ENCODE peak calls at places on chromosome 12, in four cellular contexts. O, Y, K and V are unnamed samples.

GRCh38 chr12:78305808-78306207 is 475.1 kb downstream of the NAV3 start:
- DNase-seq in O (no peak), Y (no peak), K (no peak), V (no peak)

GRCh38 chr12:97167598-97167997 is 260.5 kb downstream of the NEDD1 start:
- DNase-seq in O (no peak), Y (no peak), K (no peak), V (no peak)

GRCh38 chr12:19129486-19130223 is at the start of gene PLEKHA5:
- DNase-seq in O (peak; percentile 86), Y (peak; percentile 86), K (no peak), V (peak; percentile 16)

GRCh38 chr12:101110856-101111255 is 99.2 kb downstream of the SLC5A8 start:
- DNase-seq in O (no peak), Y (no peak), K (no peak), V (no peak)

GRCh38 chr12:52650520-52651081 is 1.4 kb downstream of the KRT2 start:
- DNase-seq in O (no peak), Y (no peak), K (no peak), V (no peak)

GRCh38 chr12:46303039-46303666 is 34.3 kb upstream of the SLC38A1 start:
- DNase-seq in O (peak; percentile 57), Y (no peak), K (no peak), V (no peak)

GRCh38 chr12:3042394-3042793 is 34.8 kb upstream of the TSPAN9 start:
- DNase-seq in O (no peak), Y (no peak), K (no peak), V (no peak)

GRCh38 chr12:6923003-6923732 is 4.6 kb upstream of the ATN1 start:
- DNase-seq in O (no peak), Y (no peak), K (no peak), V (no peak)

GRCh38 chr12:107917912-107918800 is 143.7 kb downstream of the ASCL4 start:
- DNase-seq in O (peak; percentile 27), Y (no peak), K (peak; percentile 72), V (no peak)

GRCh38 chr12:49674318-49674985 is 32.8 kb downstream of the FMNL3 start:
- DNase-seq in O (no peak), Y (no peak), K (no peak), V (no peak)

GRCh38 chr12:49672351-49673181 is 34.6 kb downstream of the FMNL3 start:
- DNase-seq in O (no peak), Y (no peak), K (no peak), V (no peak)

GRCh38 chr12:49673446-49674317 is 33.5 kb downstream of the FMNL3 start:
- DNase-seq in O (peak; percentile 88), Y (peak; percentile 93), K (peak; percentile 95), V (no peak)

GRCh38 chr12:49667319-49668090 is 39.7 kb downstream of the FMNL3 start:
- DNase-seq in O (no peak), Y (no peak), K (no peak), V (no peak)

DNA sequence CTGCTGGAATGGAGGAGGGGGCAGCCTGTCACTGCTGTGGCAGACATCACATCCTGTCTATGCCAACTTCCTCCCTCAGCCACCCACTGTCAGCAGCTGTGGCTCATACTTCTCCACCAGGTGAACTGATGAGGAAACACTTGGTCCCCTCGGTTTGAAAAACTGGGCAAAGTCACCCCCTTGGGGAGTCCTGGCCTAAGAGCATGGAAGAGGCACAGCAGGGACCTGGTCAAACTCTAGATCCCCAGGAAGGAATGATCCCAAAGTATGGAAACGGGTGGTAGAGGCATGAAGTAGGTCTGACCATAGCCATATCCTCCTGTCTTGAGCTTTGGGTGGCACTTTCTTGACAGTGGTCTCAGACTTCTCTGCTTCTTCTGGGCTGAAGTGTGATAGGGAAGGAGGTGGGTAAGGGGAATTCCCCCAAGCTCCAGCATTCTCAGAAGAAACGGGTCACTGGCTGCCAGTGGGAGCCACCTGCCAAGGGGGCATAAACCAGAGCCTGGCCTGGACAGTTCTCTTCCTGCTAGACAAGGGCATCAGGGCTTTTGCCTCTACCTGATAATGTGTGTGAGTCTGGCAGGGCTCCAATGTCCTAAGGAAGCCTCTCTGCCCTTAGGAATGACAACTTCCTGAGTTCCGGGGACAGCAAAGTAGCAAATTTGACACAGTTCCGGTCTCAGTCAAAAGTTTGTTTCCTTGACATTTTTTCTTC is 36.0 kb downstream of the FMNL3 start:
- DNase-seq in O (no peak), Y (no peak), K (no peak), V (no peak)
- TF ChIP-seq POLR2AphosphoS5 in O (no peak), Y (no peak), K (peak; percentile 8), V (no peak)

DNA sequence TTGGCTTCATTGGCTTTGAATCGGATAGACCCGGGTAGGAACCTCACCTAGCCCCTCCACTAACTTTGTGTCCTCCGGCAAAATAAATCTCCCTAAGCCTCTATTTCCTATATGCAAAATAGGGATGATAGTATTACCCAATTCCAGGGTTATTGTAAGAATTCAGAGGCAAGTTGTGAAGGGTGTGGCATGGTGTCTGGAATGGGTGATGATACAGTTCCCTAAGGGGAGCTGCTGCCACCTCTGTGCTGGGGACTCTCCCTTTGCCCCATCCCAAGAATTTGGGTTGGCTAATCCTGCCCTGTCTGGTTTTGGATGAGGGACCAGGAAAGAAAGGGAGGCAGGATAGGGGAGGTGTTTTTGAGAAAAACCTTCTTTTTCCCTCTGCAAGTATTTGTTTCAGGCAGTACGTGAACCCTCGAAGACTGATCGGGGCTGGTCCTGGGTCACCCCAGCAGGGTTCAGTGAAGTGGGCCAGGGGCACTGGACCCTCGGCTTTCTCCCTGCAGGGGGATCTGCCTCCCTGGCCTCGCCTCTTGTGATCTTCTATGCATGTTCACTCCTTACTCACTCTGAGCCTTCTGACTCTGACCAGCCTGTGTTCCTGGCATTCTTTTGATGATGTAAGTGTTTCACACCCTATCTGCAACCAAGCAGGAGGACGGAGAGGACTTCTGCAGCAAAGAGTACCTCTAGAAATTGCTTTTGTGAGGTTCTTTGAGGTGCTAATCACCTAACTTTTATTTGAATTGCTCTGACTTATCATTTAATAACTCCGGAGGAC is 60.8 kb downstream of the RASSF3 start:
- DNase-seq in O (no peak), Y (no peak), K (no peak), V (no peak)
- TF ChIP-seq POLR2A in O (no peak), Y (no peak), K (no peak), V (no peak)

GRCh38 chr12:111430418-111431353 is 25.0 kb downstream of the SH2B3 start:
- DNase-seq in O (no peak), Y (peak; percentile 73), K (no peak), V (no peak)

GRCh38 chr12:111427417-111428074 is 21.8 kb downstream of the SH2B3 start:
- DNase-seq in O (no peak), Y (no peak), K (no peak), V (no peak)

GRCh38 chr12:111428081-111428727 is 22.5 kb downstream of the SH2B3 start:
- DNase-seq in O (no peak), Y (peak; percentile 70), K (no peak), V (no peak)

GRCh38 chr12:111429760-111430417 is 24.2 kb downstream of the SH2B3 start:
- DNase-seq in O (no peak), Y (peak; percentile 72), K (no peak), V (no peak)

GRCh38 chr12:111428728-111429175 is 23.0 kb downstream of the SH2B3 start:
- DNase-seq in O (no peak), Y (peak; percentile 79), K (no peak), V (no peak)
- TF ChIP-seq POLR2AphosphoS5 in O (no peak), Y (no peak), K (no peak), V (no peak)

GRCh38 chr12:49828143-49829091 is at the start of gene NCKAP5L:
- DNase-seq in O (peak; percentile 99), Y (peak; percentile 98), K (peak; percentile 99), V (peak; percentile 97)
- TF ChIP-seq POLR2A in O (peak; percentile 86), Y (no peak), K (peak; percentile 23), V (peak; percentile 48)

GRCh38 chr12:75329918-75330826 is at the start of gene CAPS2:
- DNase-seq in O (peak; percentile 75), Y (peak; percentile 86), K (peak; percentile 93), V (peak; percentile 46)
- TF ChIP-seq POLR2AphosphoS5 in O (no peak), Y (no peak), K (peak; percentile 77), V (no peak)